ENCODE peak calls at places on chromosomes 12 and 14, in five cellular contexts. Y, Q, V, U and B are unnamed samples.

GRCh38 chr14:69997849-69998248 is 118.6 kb downstream of the SMOC1 start:
- DNase-seq in Q (peak), U (no peak), V (no peak), Y (no peak), B (no peak)

GRCh38 chr14:105857816-105858675 is 331.7 kb downstream of the TMEM121 start:
- DNase-seq in Y (no peak), V (peak), U (no peak), Q (peak), B (no peak)

GRCh38 chr12:5456906-5457305 is 25.0 kb downstream of the NTF3 start:
- DNase-seq in Y (no peak), V (no peak), U (peak), Q (no peak), B (peak)

GRCh38 chr12:59164991-59165718 is 244.9 kb upstream of the LRIG3 start:
- DNase-seq in V (no peak), U (peak), Q (no peak), Y (no peak), B (peak)

GRCh38 chr14:65024957-65025356 is 38.3 kb downstream of the FNTB start:
- DNase-seq in V (no peak), Y (no peak), Q (no peak), U (no peak), B (no peak)

GRCh38 chr12:73863541-73863940 is 674.1 kb upstream of the ATXN7L3B start:
- DNase-seq in Q (no peak), U (no peak), V (no peak), Y (no peak), B (peak)

GRCh38 chr12:54049164-54049563 is 4.5 kb upstream of the HOXC4 start:
- DNase-seq in Q (no peak), Y (no peak), U (no peak), V (no peak), B (no peak)

GRCh38 chr12:111102062-111102735 is 181.8 kb upstream of the MYL2 start:
- DNase-seq in U (no peak), V (no peak), Q (no peak), Y (no peak), B (no peak)

GRCh38 chr12:50053583-50053982 is 3.8 kb upstream of the ASIC1 start:
- DNase-seq in Y (no peak), U (no peak), Q (no peak), V (no peak), B (no peak)

GRCh38 chr14:37968664-37969225 is 239.0 kb upstream of the SSTR1 start:
- DNase-seq in Y (no peak), Q (no peak), V (no peak), U (no peak), B (no peak)

GRCh38 chr14:75025082-75025481 is 22.4 kb downstream of the EIF2B2 start:
- DNase-seq in Q (no peak), V (no peak), U (no peak), Y (no peak), B (no peak)

GRCh38 chr14:22471545-22472121 is 117.4 kb downstream of the DAD1 start:
- DNase-seq in Q (peak), U (no peak), V (peak), Y (peak), B (no peak)

GRCh38 chr12:130540376-130540775 is 175.7 kb downstream of the RIMBP2 start:
- DNase-seq in V (no peak), U (no peak), Q (no peak), Y (no peak), B (no peak)

GRCh38 chr12:42236017-42236416 is 2.0 kb downstream of the YAF2 start:
- DNase-seq in U (no peak), Y (no peak), V (no peak), Q (no peak), B (no peak)

GRCh38 chr12:42145197-42145549 is 499 bp upstream of the GXYLT1 start:
- DNase-seq in U (no peak), Y (no peak), V (no peak), Q (no peak), B (no peak)

GRCh38 chr12:1605129-1606020 is 11.0 kb upstream of the FBXL14 start:
- DNase-seq in U (no peak), Q (peak), V (peak), Y (peak), B (peak)

GRCh38 chr14:61537567-61538463 is 157.5 kb upstream of the HIF1A start:
- DNase-seq in Q (peak), Y (peak), U (peak), V (no peak), B (peak)

GRCh38 chr12:52225752-52226151 is 7.3 kb upstream of the KRT7 start:
- DNase-seq in V (no peak), Q (no peak), Y (no peak), U (no peak), B (no peak)

GRCh38 chr12:105420659-105421240 is 90.3 kb downstream of the C12orf75 start:
- DNase-seq in Q (peak), Y (peak), V (peak), U (no peak), B (peak)

DNA sequence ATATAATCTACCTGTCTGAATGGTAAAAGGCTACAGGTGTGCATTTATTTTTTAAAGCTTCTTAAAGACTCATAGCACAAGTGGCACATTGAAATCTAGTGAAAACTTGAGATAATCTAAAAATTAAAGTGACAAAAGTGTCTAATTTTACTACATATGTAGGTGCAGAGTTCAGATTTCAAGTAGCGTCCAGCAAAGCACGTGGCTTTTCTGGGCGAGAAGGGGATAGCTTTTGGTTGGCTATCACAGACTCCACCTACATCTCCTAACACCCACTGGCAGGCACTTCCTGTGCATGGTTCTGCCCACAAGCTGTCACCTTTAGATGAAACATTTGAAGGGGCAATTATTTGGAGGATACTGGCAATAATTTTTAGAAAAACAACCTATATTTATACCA is 1.9 kb upstream of the PITPNM2 start:
- DNase-seq in Q (no peak), V (no peak), Y (no peak), U (no peak), B (no peak)
- TF ChIP-seq CTCF in Q (no peak), V (no peak), Y (no peak), U (no peak), B (no peak)

DNA sequence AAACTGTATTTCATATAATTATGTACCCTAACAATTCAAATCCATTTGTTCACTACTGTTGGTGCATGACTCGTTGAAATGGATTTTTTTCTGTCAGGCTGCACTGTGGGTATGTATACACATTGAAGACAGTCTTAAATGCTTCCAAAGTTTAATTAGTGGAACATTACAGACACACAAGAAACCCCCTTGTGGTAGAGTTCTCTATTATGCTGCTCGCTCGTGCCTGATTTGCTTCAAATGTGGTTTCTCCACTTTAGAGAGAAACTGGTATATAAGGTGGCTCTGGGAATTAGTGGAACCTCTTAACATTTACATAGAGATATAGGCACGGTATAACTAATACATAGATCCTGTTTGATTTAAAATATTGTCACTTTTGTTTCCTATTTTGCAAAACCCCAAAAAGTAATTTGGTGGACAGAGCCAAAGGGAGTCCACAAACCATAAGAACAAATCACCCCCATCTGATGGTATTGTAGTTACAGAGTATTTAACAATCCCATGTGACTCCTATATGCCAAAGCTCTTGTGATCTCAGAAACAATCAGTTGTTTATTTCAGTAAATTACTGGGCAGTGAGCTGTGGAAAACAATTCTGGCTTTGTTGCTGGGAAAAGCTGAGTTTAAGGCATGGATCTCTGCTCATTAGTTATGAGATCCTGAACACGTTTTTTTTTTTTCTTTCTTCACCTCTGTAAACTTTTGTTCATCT is 159.5 kb downstream of the BRMS1L start:
- DNase-seq in U (no peak), V (no peak), Q (no peak), Y (no peak), B (no peak)
- TF ChIP-seq CTCF in U (no peak), V (no peak), Q (no peak), Y (no peak), B (peak)

DNA sequence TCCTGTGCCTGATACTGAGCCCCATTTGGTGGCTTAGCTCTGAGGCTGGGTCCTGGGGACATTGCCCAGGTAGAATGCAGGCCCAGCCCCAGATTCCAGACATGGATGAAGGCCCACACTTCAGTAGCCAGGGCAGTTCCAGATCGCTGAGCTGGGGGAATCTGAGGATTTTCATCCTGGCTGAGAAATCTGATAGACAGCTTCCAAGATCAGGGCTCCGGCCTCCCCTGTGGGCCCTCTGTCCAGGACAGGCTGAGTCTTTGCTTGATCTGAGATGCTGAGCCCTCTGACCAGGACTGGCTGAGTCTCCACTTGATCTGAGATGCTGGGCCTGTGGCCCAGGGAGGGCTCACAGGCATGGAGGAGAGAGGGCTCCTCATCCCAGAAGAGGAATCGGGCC is 3.3 kb upstream of the RASAL1 start:
- DNase-seq in Y (no peak), U (no peak), Q (no peak), V (peak), B (no peak)
- TF ChIP-seq CTCF in Y (no peak), U (no peak), Q (no peak), V (no peak), B (no peak)

DNA sequence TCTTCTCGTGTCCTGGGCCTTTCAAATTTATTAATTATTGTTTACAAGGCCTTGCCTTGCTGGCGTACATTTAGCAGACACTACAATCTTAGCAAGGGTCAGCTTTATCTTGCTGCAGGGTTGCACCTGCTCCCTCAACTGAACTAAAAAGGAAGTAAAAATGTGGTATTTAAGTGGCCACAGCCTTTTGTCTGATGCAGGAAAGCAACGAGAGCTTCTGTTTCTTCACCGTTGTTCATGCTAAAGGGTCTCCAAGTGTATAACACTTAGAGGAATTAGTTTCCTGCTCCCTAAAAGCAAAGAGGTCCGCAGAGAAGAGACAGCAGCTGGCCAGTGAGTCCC is 62.8 kb upstream of the EGLN3 start:
- DNase-seq in V (no peak), Y (no peak), U (no peak), Q (no peak), B (no peak)
- TF ChIP-seq CTCF in V (no peak), Y (no peak), U (no peak), Q (no peak), B (no peak)

GRCh38 chr14:20662968-20663731 is 21.2 kb upstream of the RNASE4 start:
- DNase-seq in V (peak), U (peak), Y (peak), Q (peak), B (peak)
- TF ChIP-seq CTCF in V (peak), U (peak), Y (peak), Q (peak), B (peak)

GRCh38 chr12:8912910-8913309 is 1.4 kb upstream of the PHC1 start:
- DNase-seq in Y (no peak), U (no peak), V (no peak), Q (no peak), B (no peak)
- TF ChIP-seq CTCF in Y (no peak), U (no peak), V (no peak), Q (no peak), B (peak)